ENCODE peak calls at places on chromosome X, in nine cellular contexts. F is endothelial cell of umbilical vein, S is K562, H is breast epithelium, P is IMR-90, L is stomach, X is transverse colon, I is testis, A is HepG2. Z is an unnamed sample. For H3K27me3, the result is how much of the 10 kb centered on the place peaks cover.

GRCh38 chrX:140764401-140764919 is 54.9 kb downstream of the LINC00632 start:
- DNase-seq in I (peak), H (no peak), A (no peak), X (no peak), L (no peak), P (peak), F (peak), S (no peak), Z (peak)

GRCh38 chrX:110944793-110945466 is 149.3 kb upstream of the CHRDL1 start:
- DNase-seq in A (no peak), I (no peak), S (no peak), X (no peak), H (no peak), L (peak), F (no peak), P (no peak), Z (no peak)

GRCh38 chrX:65581661-65582339 is 47.2 kb upstream of the LAS1L start:
- DNase-seq in I (peak), X (peak), S (peak), P (peak), F (peak), L (peak), H (no peak), A (peak), Z (peak)

GRCh38 chrX:137651647-137652046 is 85.7 kb downstream of the ZIC3 start:
- DNase-seq in P (no peak), X (no peak), L (no peak), F (no peak), H (no peak), A (no peak), S (no peak), I (no peak), Z (no peak)

GRCh38 chrX:130578906-130579305 is 177.1 kb downstream of the RBMX2 start:
- DNase-seq in F (no peak), P (no peak), X (no peak), A (no peak), H (no peak), L (no peak), S (no peak), I (no peak), Z (no peak)

GRCh38 chrX:149497626-149498025 is 7.5 kb downstream of the IDS start:
- DNase-seq in H (no peak), I (no peak), F (no peak), A (no peak), P (peak), S (no peak), X (no peak), L (no peak), Z (no peak)

GRCh38 chrX:71118985-71119535 is 664 bp downstream of the MED12 start:
- DNase-seq in H (no peak), I (no peak), F (peak), L (no peak), S (no peak), X (no peak), P (no peak), A (no peak), Z (no peak)

GRCh38 chrX:290476-291166 is 9.4 kb downstream of the PLCXD1 start:
- DNase-seq in X (no peak), S (no peak), H (peak), P (no peak), I (no peak), L (no peak), F (no peak), A (no peak), Z (no peak)

GRCh38 chrX:80285131-80285773 is 135.0 kb upstream of the TENT5D start:
- DNase-seq in P (peak), I (peak), F (no peak), A (peak), X (peak), S (peak), H (no peak), L (no peak), Z (no peak)

GRCh38 chrX:48470110-48470832 is at the start of gene SLC38A5:
- DNase-seq in I (no peak), L (no peak), F (no peak), H (no peak), S (peak), A (peak), P (no peak), X (peak), Z (no peak)

GRCh38 chrX:130091976-130092522 is 18.2 kb downstream of the ELF4 start:
- DNase-seq in P (no peak), I (no peak), H (no peak), X (peak), A (peak), F (peak), S (peak), L (peak), Z (no peak)

GRCh38 chrX:1316527-1316926 is 20.1 kb upstream of the IL3RA start:
- DNase-seq in A (no peak), X (peak), H (no peak), S (no peak), I (peak), P (no peak), L (peak), F (no peak), Z (peak)

GRCh38 chrX:19697416-19697815 is 182.1 kb upstream of the MAP3K15 start:
- DNase-seq in X (no peak), I (no peak), F (no peak), A (no peak), P (peak), L (no peak), H (no peak), S (no peak), Z (no peak)

GRCh38 chrX:30302957-30303356 is 6.2 kb downstream of the NR0B1 start:
- DNase-seq in H (no peak), I (peak), F (no peak), X (no peak), S (no peak), P (no peak), A (no peak), L (peak), Z (peak)

GRCh38 chrX:101385026-101385684 is 836 bp downstream of the BTK start:
- DNase-seq in P (no peak), H (no peak), I (no peak), F (no peak), S (no peak), L (no peak), A (no peak), X (no peak), Z (no peak)

GRCh38 chrX:110509778-110510510 is 151.3 kb downstream of the RTL9 start:
- DNase-seq in I (no peak), H (no peak), A (no peak), L (no peak), X (no peak), P (no peak), S (no peak), F (no peak), Z (no peak)

GRCh38 chrX:155745792-155746191 is 133.0 kb upstream of the TMLHE start:
- DNase-seq in S (peak), P (peak), X (peak), I (peak), H (no peak), F (peak), L (peak), A (peak), Z (no peak)

GRCh38 chrX:20263474-20263873 is 3.2 kb downstream of the RPS6KA3 start:
- DNase-seq in P (peak), X (no peak), S (peak), F (peak), H (no peak), I (no peak), A (no peak), L (no peak), Z (peak)

GRCh38 chrX:46204721-46205422 is 340.3 kb downstream of the ZNF674 start:
- DNase-seq in P (no peak), A (no peak), I (no peak), F (no peak), L (no peak), H (no peak), X (no peak), S (no peak), Z (no peak)

GRCh38 chrX:119398587-119398973 is 556 bp upstream of the SLC25A43 start:
- DNase-seq in A (peak), I (no peak), L (no peak), S (peak), X (peak), F (no peak), P (no peak), H (no peak), Z (no peak)

GRCh38 chrX:133999013-133999705 is 13.8 kb upstream of the GPC3 start:
- DNase-seq in A (no peak), S (no peak), F (no peak), X (no peak), H (no peak), I (peak), L (no peak), P (no peak), Z (no peak)

DNA sequence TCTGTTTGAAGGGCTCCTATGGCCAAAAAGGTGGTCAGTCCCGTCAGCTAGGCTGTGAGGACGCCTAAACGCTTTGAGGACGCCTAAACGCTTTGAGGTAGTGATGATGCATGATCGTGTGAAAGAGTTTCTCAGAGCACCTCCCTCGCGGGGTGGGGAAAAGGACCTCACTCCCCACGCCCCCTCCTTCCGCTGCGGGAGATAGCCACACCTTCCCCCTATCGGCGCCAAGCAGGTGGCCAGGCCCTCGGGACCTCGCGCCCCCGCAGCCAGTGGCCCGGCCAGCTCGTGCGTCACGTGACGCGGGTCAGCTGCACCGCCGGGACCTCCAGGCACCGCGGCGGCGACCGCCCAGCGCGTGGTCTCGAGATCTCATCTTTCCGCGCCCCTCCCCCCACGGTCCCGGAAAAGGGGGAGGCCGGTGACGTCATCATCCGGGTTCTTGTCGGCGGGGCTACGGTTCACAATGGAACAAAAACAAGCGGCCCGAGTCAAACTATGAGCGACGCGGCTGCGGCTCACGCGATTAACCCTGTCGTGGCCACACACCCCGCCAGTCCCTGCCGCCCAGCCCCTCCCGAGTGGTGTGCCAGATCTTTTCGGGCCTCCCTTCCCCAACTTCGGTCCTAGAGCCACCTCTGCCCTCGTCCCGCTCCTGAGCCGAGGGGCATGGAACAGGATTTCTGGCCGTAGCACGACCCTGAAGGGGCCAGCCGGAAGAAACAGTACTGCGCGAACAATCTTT is 713 bp upstream of the USP9X start:
- DNase-seq in H (peak), I (peak), L (peak), A (peak), S (peak), X (peak), P (peak), F (peak), Z (peak)
- TF ChIP-seq POLR2A in H (peak), I (no peak), L (peak), A (peak), S (peak), X (peak), P (peak), F (peak), Z (peak)

GRCh38 chrX:13780868-13781427 is 35.9 kb downstream of the GPM6B start:
- DNase-seq in A (no peak), P (no peak), X (no peak), H (no peak), F (no peak), L (no peak), I (no peak), S (no peak), Z (no peak)
- H3K27me3 ChIP-seq in A (under half), P (under half), X (under half), H (under half), F (under half), L (under half), I (under half), S (under half), Z (under half)

GRCh38 chrX:24063488-24063887 is 8.7 kb downstream of the EIF2S3 start:
- DNase-seq in A (no peak), S (no peak), I (no peak), X (no peak), P (no peak), L (no peak), H (no peak), F (no peak), Z (no peak)
- TF ChIP-seq POLR2A in A (no peak), S (no peak), I (no peak), X (no peak), P (no peak), L (no peak), H (no peak), F (no peak), Z (no peak)

DNA sequence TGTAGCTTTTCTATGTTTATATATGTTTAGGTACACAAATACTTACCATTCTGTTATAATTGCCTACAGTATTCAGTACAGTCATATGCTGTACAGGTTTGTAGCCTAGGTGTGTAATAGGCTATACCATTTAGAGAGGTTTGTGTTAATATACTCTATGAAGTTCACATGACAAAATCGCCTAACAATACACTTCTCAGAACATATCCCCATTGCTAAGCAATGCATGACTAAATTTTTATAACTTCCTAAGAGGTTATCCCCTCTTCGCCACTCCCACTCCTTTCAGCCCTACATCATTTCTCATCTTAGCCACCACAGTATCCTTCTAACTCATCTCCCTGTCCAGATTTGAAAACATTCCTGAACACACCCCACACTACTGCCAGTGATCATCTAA is 83.7 kb upstream of the ZCCHC13 start:
- DNase-seq in H (no peak), F (no peak), P (no peak), A (no peak), S (no peak), I (no peak), L (no peak), X (no peak), Z (no peak)
- H3K27me3 ChIP-seq in H (under half), F (under half), P (under half), A (under half), S (under half), I (under half), L (under half), X (under half), Z (under half)